ENCODE peak calls at places on chromosomes 2 and 18, in ten cellular contexts. F is left ventricle myocardium inferior, B is cardiac fibroblast, V is GM13977, I is epithelial cell of proximal tubule, X is astrocyte, Z is esophagus muscularis mucosa, L is HFFc6, A is AG09309, R is HCT116. H is an unnamed sample.

GRCh38 chr2:23925702-23926288 is 1.1 kb downstream of the ATAD2B start:
- DNase-seq in L (peak), I (no peak), X (peak), Z (peak), V (peak), A (no peak), B (peak), F (peak), R (no peak), H (no peak)

GRCh38 chr2:98778741-98779483 is 48.0 kb upstream of the MGAT4A start:
- DNase-seq in A (no peak), L (no peak), Z (no peak), I (no peak), F (no peak), X (no peak), V (no peak), B (peak), R (no peak), H (no peak)

GRCh38 chr18:62778976-62779869 is 63.9 kb downstream of the PHLPP1 start:
- DNase-seq in R (no peak), Z (no peak), A (no peak), I (no peak), X (no peak), B (no peak), V (no peak), L (no peak), F (no peak), H (no peak)

GRCh38 chr18:4130734-4131719 is 324.1 kb downstream of the DLGAP1 start:
- DNase-seq in B (no peak), X (no peak), F (no peak), L (no peak), Z (no peak), A (no peak), V (no peak), R (no peak), I (no peak), H (no peak)

GRCh38 chr2:127047716-127048617 is 59.0 kb downstream of the BIN1 start:
- DNase-seq in L (no peak), I (no peak), V (peak), R (no peak), B (no peak), F (no peak), A (no peak), Z (no peak), X (no peak), H (no peak)

GRCh38 chr2:81598437-81598836 is 1293.9 kb upstream of the LRRTM1 start:
- DNase-seq in F (no peak), R (peak), L (no peak), B (no peak), X (no peak), I (no peak), A (no peak), V (no peak), Z (no peak), H (no peak)

GRCh38 chr2:98311771-98312545 is 34.3 kb upstream of the CNGA3 start:
- DNase-seq in V (no peak), A (no peak), I (no peak), Z (peak), B (no peak), X (no peak), L (no peak), R (no peak), F (no peak), H (no peak)

GRCh38 chr18:59459352-59460059 is 100.4 kb upstream of the LMAN1 start:
- DNase-seq in X (peak), B (peak), F (no peak), Z (no peak), A (peak), L (peak), V (peak), R (peak), I (peak), H (no peak)

GRCh38 chr2:174350018-174350417 is 15.3 kb downstream of the SP9 start:
- DNase-seq in Z (no peak), V (peak), I (no peak), F (no peak), R (no peak), A (no peak), X (no peak), L (peak), B (peak), H (no peak)

GRCh38 chr2:48531141-48531648 is 1.2 kb downstream of the STON1 start:
- DNase-seq in B (peak), I (no peak), L (peak), V (peak), X (peak), A (peak), F (no peak), Z (no peak), R (no peak), H (peak)

GRCh38 chr2:85768713-85769112 is 14.9 kb downstream of the ATOH8 start:
- DNase-seq in R (no peak), X (no peak), Z (no peak), L (no peak), F (peak), A (no peak), V (no peak), B (peak), I (no peak), H (no peak)

GRCh38 chr2:85769236-85769986 is 15.6 kb downstream of the ATOH8 start:
- DNase-seq in L (no peak), R (no peak), B (no peak), Z (no peak), F (no peak), X (no peak), V (peak), I (no peak), A (no peak), H (no peak)

GRCh38 chr2:85770369-85770768 is 16.6 kb downstream of the ATOH8 start:
- DNase-seq in A (no peak), B (no peak), Z (no peak), F (no peak), X (peak), L (no peak), V (no peak), R (no peak), I (no peak), H (no peak)

GRCh38 chr2:85770786-85771409 is 17.1 kb downstream of the ATOH8 start:
- DNase-seq in A (no peak), F (no peak), L (no peak), V (no peak), Z (no peak), I (no peak), B (no peak), X (no peak), R (no peak), H (no peak)

DNA sequence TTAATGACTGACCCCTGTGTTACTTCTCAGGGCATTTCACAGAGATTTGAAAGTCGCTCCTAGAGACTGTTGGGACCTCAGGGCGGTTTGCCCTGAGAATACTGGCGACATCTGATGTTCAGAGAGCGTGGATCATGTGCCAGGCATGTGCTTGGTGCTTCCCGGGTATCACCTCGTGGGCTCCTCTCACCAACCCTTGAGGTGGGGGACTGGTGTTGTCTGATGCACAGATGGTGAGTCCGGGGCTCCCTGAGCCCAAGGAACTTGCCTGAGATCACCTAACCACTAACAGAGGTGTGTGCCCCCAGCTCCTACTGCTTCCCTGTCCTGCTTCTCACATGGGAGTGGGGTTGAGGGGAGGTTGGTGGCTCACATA is 16.2 kb downstream of the ATOH8 start:
- DNase-seq in Z (no peak), A (no peak), L (no peak), B (no peak), V (no peak), R (no peak), F (no peak), I (no peak), X (no peak), H (no peak)
- TF ChIP-seq CTCF in Z (no peak), A (no peak), L (no peak), B (no peak), V (no peak), R (no peak), F (no peak), I (no peak), X (no peak), H (no peak)

GRCh38 chr2:172101008-172101706 is 1.5 kb downstream of the DLX2 start:
- DNase-seq in I (no peak), Z (peak), X (no peak), F (no peak), R (no peak), L (no peak), V (peak), B (no peak), A (no peak), H (no peak)

GRCh38 chr2:172103471-172104292 is 982 bp upstream of the DLX2 start:
- DNase-seq in Z (no peak), V (peak), X (peak), I (no peak), F (peak), B (peak), L (peak), R (peak), A (no peak), H (no peak)

GRCh38 chr2:172101707-172102158 is 967 bp downstream of the DLX2 start:
- DNase-seq in I (no peak), F (no peak), A (no peak), L (no peak), B (no peak), R (no peak), X (no peak), V (peak), Z (no peak), H (no peak)

GRCh38 chr2:172102159-172102857 is 392 bp downstream of the DLX2 start:
- DNase-seq in L (peak), X (no peak), B (peak), A (no peak), V (peak), Z (peak), F (no peak), I (no peak), R (no peak), H (peak)

GRCh38 chr2:172102858-172103359 is at the start of gene DLX2:
- DNase-seq in B (peak), R (peak), V (peak), I (no peak), Z (peak), A (no peak), F (peak), L (peak), X (peak), H (no peak)
- TF ChIP-seq CTCF in B (no peak), R (no peak), V (no peak), I (no peak), Z (no peak), A (no peak), F (no peak), L (no peak), X (no peak), H (no peak)

GRCh38 chr2:216081487-216082387 is at the start of the genes PECR and TMEM169:
- DNase-seq in I (no peak), R (peak), B (peak), L (peak), A (no peak), X (peak), F (peak), V (peak), Z (no peak), H (no peak)
- TF ChIP-seq CTCF in I (no peak), R (no peak), B (no peak), L (no peak), A (no peak), X (no peak), F (no peak), V (no peak), Z (peak), H (no peak)

GRCh38 chr2:223993634-223994232 is 36.5 kb downstream of the MRPL44 start:
- DNase-seq in V (peak), I (peak), X (peak), A (peak), B (peak), R (peak), Z (no peak), F (peak), L (peak), H (peak)
- TF ChIP-seq CTCF in V (peak), I (peak), X (peak), A (peak), B (peak), R (peak), Z (peak), F (peak), L (peak), H (peak)

DNA sequence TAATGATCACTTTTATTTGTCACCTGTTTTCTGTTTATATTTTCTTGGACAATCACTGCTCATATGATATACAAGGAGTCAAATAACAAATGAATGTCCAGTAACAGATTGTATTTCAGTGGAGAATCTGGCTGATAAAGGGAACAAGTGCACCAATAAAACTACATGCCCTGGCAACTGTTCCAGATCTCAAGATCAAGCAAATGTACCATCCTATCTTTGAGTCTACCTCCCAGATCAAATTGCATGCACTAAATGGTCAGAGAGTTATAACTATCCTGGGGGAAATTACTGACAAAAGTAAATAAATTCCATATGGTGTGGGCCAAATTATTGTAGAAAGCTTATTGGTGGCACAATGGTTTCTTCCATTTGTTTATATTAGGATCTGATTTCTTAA is 452.8 kb downstream of the MBD2 start:
- DNase-seq in L (no peak), Z (no peak), R (no peak), B (no peak), I (no peak), A (no peak), V (no peak), F (no peak), X (no peak), H (no peak)
- TF ChIP-seq CTCF in L (no peak), Z (no peak), R (no peak), B (no peak), I (no peak), A (no peak), V (no peak), F (no peak), X (no peak), H (no peak)

DNA sequence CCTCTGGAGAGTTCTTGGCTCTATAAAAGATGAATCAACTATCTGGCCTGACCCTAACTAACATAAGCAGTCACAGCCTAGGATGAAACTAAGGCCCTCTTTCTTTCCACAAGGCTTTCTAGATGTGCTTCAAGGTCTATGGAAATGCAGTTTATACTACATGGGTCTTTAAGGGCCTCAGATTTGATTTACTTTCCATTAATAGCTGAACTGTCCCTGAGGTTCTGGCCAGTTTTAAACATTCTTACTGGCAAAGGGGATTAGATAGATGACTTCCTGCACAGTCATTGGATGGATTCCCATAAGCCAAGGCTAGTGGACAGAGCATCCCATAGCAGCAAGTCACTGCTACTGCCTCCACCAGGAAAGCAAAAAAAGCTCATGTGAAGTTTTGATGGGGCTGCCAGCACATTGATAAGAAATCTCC is 38.1 kb upstream of the LCLAT1 start:
- DNase-seq in F (no peak), Z (no peak), A (no peak), X (peak), V (no peak), L (peak), I (no peak), B (peak), R (no peak), H (no peak)
- TF ChIP-seq CTCF in F (no peak), Z (no peak), A (peak), X (no peak), V (no peak), L (peak), I (no peak), B (no peak), R (no peak), H (no peak)

DNA sequence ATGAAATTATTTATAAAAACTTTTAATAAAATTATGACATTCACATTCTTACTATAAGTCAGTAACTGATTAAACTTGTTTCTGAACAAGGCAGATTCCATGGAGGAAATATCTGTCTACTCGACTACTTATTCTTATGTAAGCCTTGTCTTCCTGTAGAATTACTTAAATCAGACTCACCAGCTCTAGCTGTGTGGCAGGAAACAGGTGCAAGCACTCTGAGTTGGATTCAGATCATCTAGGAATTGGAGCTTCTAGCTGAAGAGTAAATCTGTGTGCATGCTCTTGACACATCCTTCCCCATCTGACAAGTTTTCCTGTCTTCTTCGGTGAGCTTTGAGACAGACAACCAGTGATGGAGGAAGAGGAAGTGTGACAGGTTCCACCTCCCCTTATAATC is 284.7 kb downstream of the TRIB2 start:
- DNase-seq in A (no peak), R (no peak), B (no peak), L (no peak), F (no peak), X (no peak), V (no peak), I (no peak), Z (no peak), H (no peak)
- TF ChIP-seq CTCF in A (no peak), R (no peak), B (no peak), L (no peak), F (no peak), X (no peak), V (no peak), I (no peak), Z (no peak), H (no peak)

H was measured in AG09319.